ENCODE peak calls at places on chromosomes 7 and 10, in eight cellular contexts. One of them, this sample, is unnamed.

GRCh38 chr7:36346260-36346831 is 43.3 kb upstream of the ANLN start:
- DNase-seq in right lobe of liver: no peak
- DNase-seq in fibroblast of lung: no peak
- DNase-seq in thyroid gland: no peak
- DNase-seq in H7: no peak
- DNase-seq in cardiac fibroblast: peak
- DNase-seq in AG04449: no peak
- DNase-seq in Caco-2: no peak
- DNase-seq in this sample: peak

GRCh38 chr7:45001138-45001694 is 1.2 kb downstream of the CCM2 start:
- DNase-seq in right lobe of liver: peak
- DNase-seq in fibroblast of lung: peak
- DNase-seq in thyroid gland: peak
- DNase-seq in H7: peak
- DNase-seq in cardiac fibroblast: peak
- DNase-seq in AG04449: no peak
- DNase-seq in Caco-2: peak
- DNase-seq in this sample: no peak

GRCh38 chr7:19143930-19144574 is 1.2 kb downstream of the FERD3L start:
- DNase-seq in right lobe of liver: no peak
- DNase-seq in fibroblast of lung: no peak
- DNase-seq in thyroid gland: no peak
- DNase-seq in H7: peak
- DNase-seq in cardiac fibroblast: no peak
- DNase-seq in AG04449: no peak
- DNase-seq in Caco-2: no peak
- DNase-seq in this sample: no peak

GRCh38 chr7:88013981-88014380 is 79.9 kb downstream of the ADAM22 start:
- DNase-seq in right lobe of liver: no peak
- DNase-seq in fibroblast of lung: no peak
- DNase-seq in thyroid gland: no peak
- DNase-seq in H7: no peak
- DNase-seq in cardiac fibroblast: no peak
- DNase-seq in AG04449: no peak
- DNase-seq in Caco-2: no peak
- DNase-seq in this sample: no peak

GRCh38 chr7:103389263-103389662 is 41.8 kb downstream of the PSMC2 start:
- DNase-seq in right lobe of liver: no peak
- DNase-seq in fibroblast of lung: no peak
- DNase-seq in thyroid gland: no peak
- DNase-seq in H7: no peak
- DNase-seq in cardiac fibroblast: no peak
- DNase-seq in AG04449: no peak
- DNase-seq in Caco-2: no peak
- DNase-seq in this sample: no peak

GRCh38 chr10:122267849-122268737 is 3.0 kb upstream of the BTBD16 start:
- DNase-seq in right lobe of liver: peak
- DNase-seq in fibroblast of lung: no peak
- DNase-seq in thyroid gland: peak
- DNase-seq in H7: peak
- DNase-seq in cardiac fibroblast: peak
- DNase-seq in AG04449: no peak
- DNase-seq in Caco-2: peak
- DNase-seq in this sample: peak

GRCh38 chr7:130886438-130887135 is 152.6 kb upstream of the KLF14 start:
- DNase-seq in right lobe of liver: no peak
- DNase-seq in fibroblast of lung: no peak
- DNase-seq in thyroid gland: peak
- DNase-seq in H7: no peak
- DNase-seq in cardiac fibroblast: peak
- DNase-seq in AG04449: no peak
- DNase-seq in Caco-2: no peak
- DNase-seq in this sample: peak

GRCh38 chr7:40437498-40437897 is 302.7 kb downstream of the SUGCT start:
- DNase-seq in right lobe of liver: no peak
- DNase-seq in fibroblast of lung: peak
- DNase-seq in thyroid gland: no peak
- DNase-seq in H7: no peak
- DNase-seq in cardiac fibroblast: peak
- DNase-seq in AG04449: peak
- DNase-seq in Caco-2: no peak
- DNase-seq in this sample: peak

GRCh38 chr7:18846765-18847215 is 270.6 kb downstream of the TWIST1 start:
- DNase-seq in right lobe of liver: no peak
- DNase-seq in fibroblast of lung: no peak
- DNase-seq in thyroid gland: no peak
- DNase-seq in H7: no peak
- DNase-seq in cardiac fibroblast: no peak
- DNase-seq in AG04449: no peak
- DNase-seq in Caco-2: no peak
- DNase-seq in this sample: no peak

GRCh38 chr7:73612598-73613269 is 11.6 kb downstream of the MLXIPL start:
- DNase-seq in right lobe of liver: peak
- DNase-seq in fibroblast of lung: peak
- DNase-seq in thyroid gland: peak
- DNase-seq in H7: peak
- DNase-seq in cardiac fibroblast: peak
- DNase-seq in AG04449: no peak
- DNase-seq in Caco-2: peak
- DNase-seq in this sample: peak

GRCh38 chr7:99943641-99944507 is 14.5 kb upstream of the GJC3 start:
- DNase-seq in right lobe of liver: no peak
- DNase-seq in fibroblast of lung: no peak
- DNase-seq in thyroid gland: no peak
- DNase-seq in H7: peak
- DNase-seq in cardiac fibroblast: no peak
- DNase-seq in AG04449: no peak
- DNase-seq in Caco-2: no peak
- DNase-seq in this sample: no peak

GRCh38 chr10:75294866-75295692 is 59.3 kb upstream of the COMTD1 start:
- DNase-seq in right lobe of liver: peak
- DNase-seq in fibroblast of lung: peak
- DNase-seq in thyroid gland: peak
- DNase-seq in H7: peak
- DNase-seq in cardiac fibroblast: peak
- DNase-seq in AG04449: peak
- DNase-seq in Caco-2: peak
- DNase-seq in this sample: peak

GRCh38 chr7:17921891-17922416 is 18.3 kb downstream of the SNX13 start:
- DNase-seq in right lobe of liver: no peak
- DNase-seq in fibroblast of lung: peak
- DNase-seq in thyroid gland: no peak
- DNase-seq in H7: no peak
- DNase-seq in cardiac fibroblast: no peak
- DNase-seq in AG04449: no peak
- DNase-seq in Caco-2: no peak
- DNase-seq in this sample: no peak

GRCh38 chr7:74183653-74184450 is 9.7 kb downstream of the EIF4H start:
- DNase-seq in right lobe of liver: no peak
- DNase-seq in fibroblast of lung: no peak
- DNase-seq in thyroid gland: no peak
- DNase-seq in H7: peak
- DNase-seq in cardiac fibroblast: no peak
- DNase-seq in AG04449: no peak
- DNase-seq in Caco-2: no peak
- DNase-seq in this sample: no peak

GRCh38 chr10:80473096-80473657 is 19.1 kb downstream of the TSPAN14 start:
- DNase-seq in right lobe of liver: no peak
- DNase-seq in fibroblast of lung: no peak
- DNase-seq in thyroid gland: no peak
- DNase-seq in H7: no peak
- DNase-seq in cardiac fibroblast: no peak
- DNase-seq in AG04449: no peak
- DNase-seq in Caco-2: no peak
- DNase-seq in this sample: no peak

GRCh38 chr10:43110318-43111071 is 27.8 kb upstream of the CSGALNACT2 start:
- DNase-seq in right lobe of liver: no peak
- DNase-seq in fibroblast of lung: peak
- DNase-seq in thyroid gland: no peak
- DNase-seq in H7: no peak
- DNase-seq in cardiac fibroblast: peak
- DNase-seq in AG04449: no peak
- DNase-seq in Caco-2: no peak
- DNase-seq in this sample: peak

GRCh38 chr10:14282271-14282670 is 48.5 kb downstream of the FRMD4A start:
- DNase-seq in right lobe of liver: no peak
- DNase-seq in fibroblast of lung: peak
- DNase-seq in thyroid gland: no peak
- DNase-seq in H7: no peak
- DNase-seq in cardiac fibroblast: peak
- DNase-seq in AG04449: no peak
- DNase-seq in Caco-2: no peak
- DNase-seq in this sample: peak

DNA sequence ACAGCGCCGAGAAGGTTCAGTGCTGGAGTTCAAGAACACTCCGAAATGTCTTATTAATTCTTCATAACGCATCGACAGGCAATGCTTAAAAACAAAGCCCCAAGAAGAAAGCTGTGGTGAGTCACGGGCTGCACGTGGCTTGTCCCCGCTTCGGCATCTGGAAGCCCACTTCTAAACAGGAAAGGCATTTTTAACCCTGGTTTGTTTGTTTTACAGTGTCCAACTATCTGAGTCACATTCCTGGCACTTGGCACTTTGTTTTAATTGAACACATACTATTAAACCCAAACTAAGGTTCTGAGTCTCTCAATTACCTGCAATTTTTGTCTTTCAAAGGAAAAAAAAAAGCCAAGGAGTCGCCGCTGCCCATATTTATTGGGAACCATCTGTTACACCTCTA is 49.9 kb upstream of the MGMT start:
- DNase-seq in right lobe of liver: no peak
- DNase-seq in fibroblast of lung: peak
- DNase-seq in thyroid gland: peak
- DNase-seq in H7: no peak
- DNase-seq in cardiac fibroblast: peak
- DNase-seq in AG04449: no peak
- DNase-seq in Caco-2: no peak
- DNase-seq in this sample: peak
- H3K4me3 ChIP-seq in right lobe of liver: no peak
- H3K4me3 ChIP-seq in fibroblast of lung: no peak
- H3K4me3 ChIP-seq in thyroid gland: no peak
- H3K4me3 ChIP-seq in H7: no peak
- H3K4me3 ChIP-seq in cardiac fibroblast: no peak
- H3K4me3 ChIP-seq in AG04449: no peak
- H3K4me3 ChIP-seq in Caco-2: no peak
- H3K4me3 ChIP-seq in this sample: no peak

GRCh38 chr10:1187855-1188555 is 131.8 kb downstream of the WDR37 start:
- DNase-seq in right lobe of liver: no peak
- DNase-seq in fibroblast of lung: no peak
- DNase-seq in thyroid gland: no peak
- DNase-seq in H7: no peak
- DNase-seq in cardiac fibroblast: no peak
- DNase-seq in AG04449: no peak
- DNase-seq in Caco-2: peak
- DNase-seq in this sample: no peak

GRCh38 chr10:1188556-1189135 is 132.5 kb downstream of the WDR37 start:
- DNase-seq in right lobe of liver: no peak
- DNase-seq in fibroblast of lung: no peak
- DNase-seq in thyroid gland: no peak
- DNase-seq in H7: no peak
- DNase-seq in cardiac fibroblast: no peak
- DNase-seq in AG04449: no peak
- DNase-seq in Caco-2: peak
- DNase-seq in this sample: no peak

GRCh38 chr10:1186693-1186990 is 130.5 kb downstream of the WDR37 start:
- DNase-seq in right lobe of liver: no peak
- DNase-seq in fibroblast of lung: no peak
- DNase-seq in thyroid gland: no peak
- DNase-seq in H7: no peak
- DNase-seq in cardiac fibroblast: no peak
- DNase-seq in AG04449: no peak
- DNase-seq in Caco-2: no peak
- DNase-seq in this sample: no peak

GRCh38 chr10:1185911-1186692 is 129.9 kb downstream of the WDR37 start:
- DNase-seq in right lobe of liver: no peak
- DNase-seq in fibroblast of lung: no peak
- DNase-seq in thyroid gland: no peak
- DNase-seq in H7: no peak
- DNase-seq in cardiac fibroblast: no peak
- DNase-seq in AG04449: no peak
- DNase-seq in Caco-2: peak
- DNase-seq in this sample: no peak

GRCh38 chr10:1187151-1187854 is 131.1 kb downstream of the WDR37 start:
- DNase-seq in right lobe of liver: no peak
- DNase-seq in fibroblast of lung: no peak
- DNase-seq in thyroid gland: no peak
- DNase-seq in H7: peak
- DNase-seq in cardiac fibroblast: no peak
- DNase-seq in AG04449: no peak
- DNase-seq in Caco-2: peak
- DNase-seq in this sample: no peak
- H3K4me3 ChIP-seq in right lobe of liver: no peak
- H3K4me3 ChIP-seq in fibroblast of lung: no peak
- H3K4me3 ChIP-seq in thyroid gland: no peak
- H3K4me3 ChIP-seq in H7: no peak
- H3K4me3 ChIP-seq in cardiac fibroblast: no peak
- H3K4me3 ChIP-seq in AG04449: no peak
- H3K4me3 ChIP-seq in Caco-2: no peak
- H3K4me3 ChIP-seq in this sample: no peak

GRCh38 chr10:100600218-100600617 is 64.5 kb downstream of the HIF1AN start:
- DNase-seq in right lobe of liver: no peak
- DNase-seq in fibroblast of lung: peak
- DNase-seq in thyroid gland: no peak
- DNase-seq in H7: no peak
- DNase-seq in cardiac fibroblast: peak
- DNase-seq in AG04449: no peak
- DNase-seq in Caco-2: no peak
- DNase-seq in this sample: no peak
- H3K4me3 ChIP-seq in right lobe of liver: no peak
- H3K4me3 ChIP-seq in fibroblast of lung: no peak
- H3K4me3 ChIP-seq in thyroid gland: no peak
- H3K4me3 ChIP-seq in H7: no peak
- H3K4me3 ChIP-seq in cardiac fibroblast: no peak
- H3K4me3 ChIP-seq in AG04449: no peak
- H3K4me3 ChIP-seq in Caco-2: no peak
- H3K4me3 ChIP-seq in this sample: no peak

DNA sequence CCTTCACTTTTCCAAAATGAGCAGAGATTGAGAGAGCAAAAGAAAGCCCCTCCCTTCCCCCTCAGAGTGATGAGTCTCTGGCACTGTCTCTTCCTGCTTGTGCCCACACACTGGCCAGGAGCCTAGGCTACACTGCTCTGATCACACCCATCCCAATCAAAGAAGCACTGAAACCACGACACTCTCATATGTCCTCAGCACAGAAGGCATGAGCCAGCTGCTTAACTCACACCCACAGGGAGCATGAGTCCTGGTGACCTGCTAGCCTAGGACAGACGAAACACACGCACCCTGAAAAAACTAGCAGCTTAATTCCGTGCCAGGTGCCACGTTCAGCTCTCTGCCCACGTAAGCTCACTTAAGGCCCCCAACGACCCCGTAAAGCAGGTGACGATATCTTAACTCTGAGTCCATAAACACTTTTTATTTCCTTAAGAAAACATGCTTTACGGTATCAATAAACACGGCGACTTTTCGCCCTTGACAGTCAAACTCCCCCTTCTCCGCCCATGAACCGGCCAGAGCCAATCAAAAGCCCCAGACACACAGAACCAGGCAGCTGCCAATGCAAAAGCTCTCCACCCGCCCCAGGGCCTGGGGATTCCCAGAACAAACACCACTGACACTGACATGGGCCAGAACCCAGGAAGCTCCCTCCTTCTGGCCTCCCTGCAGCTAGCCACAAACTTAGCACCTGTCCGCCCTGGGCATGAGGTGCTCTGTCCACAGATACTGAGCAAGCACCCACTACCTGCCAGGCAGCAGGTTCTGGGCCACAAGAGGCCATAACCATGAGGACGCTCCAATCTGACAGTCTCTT is 69.0 kb downstream of the TNRC18 start:
- DNase-seq in right lobe of liver: peak
- DNase-seq in fibroblast of lung: peak
- DNase-seq in thyroid gland: peak
- DNase-seq in H7: peak
- DNase-seq in cardiac fibroblast: peak
- DNase-seq in AG04449: no peak
- DNase-seq in Caco-2: peak
- DNase-seq in this sample: peak
- H3K4me3 ChIP-seq in right lobe of liver: no peak
- H3K4me3 ChIP-seq in fibroblast of lung: no peak
- H3K4me3 ChIP-seq in thyroid gland: no peak
- H3K4me3 ChIP-seq in H7: no peak
- H3K4me3 ChIP-seq in cardiac fibroblast: no peak
- H3K4me3 ChIP-seq in AG04449: no peak
- H3K4me3 ChIP-seq in Caco-2: no peak
- H3K4me3 ChIP-seq in this sample: no peak